ENCODE peak calls at places on chromosomes 7 and 10, in six cellular contexts. J is NCI-H524, S is NCI-H2171 treated with DMSO at 0.1 percent for 48 hours, O is NCI-H187, M is GM23338, R is lung microvascular endothelial cell. P is an unnamed sample.
A peak's percentile ranks its signal among the peaks of the same experiment; 100 is the strongest.

GRCh38 chr7:150937848-150938561 is 40.1 kb downstream of the KCNH2 start:
- DNase-seq in J (peak; percentile 65), R (peak; percentile 17), S (no peak), M (peak; percentile 32), O (peak; percentile 26), P (no peak)

GRCh38 chr10:75743231-75743864 is 311.9 kb downstream of the LRMDA start:
- DNase-seq in M (no peak), J (no peak), R (no peak), O (no peak), S (no peak), P (no peak)

GRCh38 chr7:42883950-42884349 is 27.9 kb downstream of the C7orf25 start:
- DNase-seq in R (no peak), O (no peak), J (no peak), S (peak; percentile 7), M (peak; percentile 31), P (no peak)

GRCh38 chr10:77682408-77683087 is 44.9 kb upstream of the KCNMA1 start:
- DNase-seq in M (no peak), S (no peak), O (no peak), R (no peak), J (no peak), P (no peak)

GRCh38 chr10:13496931-13497330 is 31.9 kb downstream of the BEND7 start:
- DNase-seq in M (no peak), J (no peak), R (no peak), S (no peak), O (no peak), P (no peak)

GRCh38 chr10:58360412-58361004 is 24.7 kb upstream of the TFAM start:
- DNase-seq in S (peak; percentile 17), M (no peak), O (no peak), J (no peak), R (peak; percentile 57), P (no peak)

GRCh38 chr7:96080021-96080420 is 241.9 kb downstream of the SLC25A13 start:
- DNase-seq in O (no peak), R (no peak), S (no peak), J (peak; percentile 13), M (no peak), P (no peak)

GRCh38 chr7:91941450-91941849 is 788 bp downstream of the AKAP9 start:
- DNase-seq in S (peak; percentile 80), O (peak; percentile 63), J (peak; percentile 83), R (peak; percentile 52), M (peak; percentile 52), P (no peak)

P was measured in brain pericyte.